ENCODE peak calls at places on chromosomes 16 and 17, in four cellular contexts. C, Z, Q and J are unnamed samples.

GRCh38 chr17:64171041-64171440 is 41.1 kb upstream of the ERN1 start:
- DNase-seq in Q (no peak), Z (no peak), C (no peak), J (no peak)

GRCh38 chr16:10862432-10862831 is 14.6 kb upstream of the CIITA start:
- DNase-seq in Q (peak), Z (peak), C (peak), J (peak)

GRCh38 chr16:50208460-50208931 is 55.4 kb downstream of the TENT4B start:
- DNase-seq in Z (no peak), Q (no peak), C (no peak), J (no peak)

GRCh38 chr17:50074227-50074626 is 18.3 kb downstream of the ITGA3 start:
- DNase-seq in Z (no peak), Q (no peak), C (no peak), J (no peak)

GRCh38 chr16:11624205-11624604 is 37.5 kb upstream of the LITAF start:
- DNase-seq in Q (no peak), Z (no peak), C (no peak), J (no peak)

GRCh38 chr16:26433807-26434206 is 632.9 kb upstream of the C16orf82 start:
- DNase-seq in Q (no peak), Z (no peak), C (no peak), J (no peak)

GRCh38 chr17:67353929-67354557 is 12.3 kb downstream of the PSMD12 start:
- DNase-seq in Z (no peak), Q (no peak), C (no peak), J (no peak)

GRCh38 chr17:2796164-2797140 is at the start of gene RAP1GAP2:
- DNase-seq in Q (peak), C (no peak), Z (peak), J (peak)

GRCh38 chr17:76539631-76540271 is at the start of gene PRCD:
- DNase-seq in C (no peak), Q (no peak), Z (no peak), J (no peak)

GRCh38 chr16:61730997-61731396 is 305.2 kb downstream of the CDH8 start:
- DNase-seq in Q (no peak), C (no peak), Z (no peak), J (no peak)

GRCh38 chr17:17836818-17837379 is at the start of gene SREBF1:
- DNase-seq in Q (peak), C (peak), Z (peak), J (peak)

GRCh38 chr17:80092959-80093358 is 8.4 kb upstream of the GAA start:
- DNase-seq in C (no peak), Z (peak), Q (no peak), J (no peak)

GRCh38 chr17:14688134-14688533 is 387.3 kb downstream of the HS3ST3B1 start:
- DNase-seq in Q (no peak), Z (no peak), C (no peak), J (no peak)

GRCh38 chr17:72953621-72954020 is 138.9 kb downstream of the SLC39A11 start:
- DNase-seq in Q (no peak), Z (no peak), C (no peak), J (no peak)

GRCh38 chr17:28747801-28748750 is 4.3 kb downstream of the TRAF4 start:
- DNase-seq in Z (no peak), Q (no peak), C (no peak), J (no peak)

GRCh38 chr17:28745777-28746473 is 2.1 kb downstream of the TRAF4 start:
- DNase-seq in Z (no peak), Q (no peak), C (peak), J (no peak)

GRCh38 chr17:28748852-28749515 is 5.2 kb downstream of the TRAF4 start:
- DNase-seq in C (no peak), Q (no peak), Z (no peak), J (no peak)

GRCh38 chr17:28746611-28747045 is 2.8 kb downstream of the TRAF4 start:
- DNase-seq in Q (peak), C (peak), Z (no peak), J (no peak)

DNA sequence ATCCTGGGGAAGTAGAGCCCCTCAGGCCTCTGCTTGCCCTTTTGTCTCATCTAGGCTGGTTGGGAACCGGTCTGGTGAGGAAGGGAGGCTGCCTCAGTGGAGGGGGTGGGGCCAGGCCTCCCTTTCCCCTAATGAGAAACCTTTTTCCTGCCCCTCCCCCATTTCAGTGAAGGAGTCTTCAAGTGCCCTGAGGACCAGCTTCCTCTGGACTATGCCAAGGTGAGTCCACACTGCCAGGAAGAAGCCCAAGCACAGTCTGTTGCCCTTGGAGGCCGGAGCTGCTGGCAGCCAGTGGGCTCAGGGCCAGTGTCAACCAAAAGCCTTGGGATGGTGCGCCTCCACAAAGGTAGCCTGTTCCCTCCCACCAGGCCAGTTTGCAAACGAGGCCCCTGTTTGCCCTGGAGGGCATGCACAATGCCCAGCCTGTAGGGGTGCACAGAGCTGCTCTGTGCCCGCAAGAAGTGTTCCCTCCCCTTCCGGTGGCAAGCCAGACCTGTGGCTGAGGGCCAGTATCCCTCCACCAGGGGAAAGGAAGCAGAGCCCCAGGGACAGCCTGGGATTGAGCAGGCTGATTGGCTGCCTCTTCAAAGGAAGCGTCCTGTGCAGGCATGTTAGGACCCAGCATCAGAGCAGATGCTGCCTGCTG is 3.4 kb downstream of the TRAF4 start:
- DNase-seq in Q (no peak), C (peak), Z (no peak), J (no peak)
- TF ChIP-seq POLR2A in Q (no peak), C (no peak), Z (no peak), J (no peak)

GRCh38 chr17:65371702-65372101 is 189.7 kb downstream of the AXIN2 start:
- DNase-seq in C (no peak), Q (no peak), Z (no peak), J (no peak)
- H3K27ac ChIP-seq in C (no peak), Q (no peak), Z (no peak), J (no peak)

GRCh38 chr17:41777579-41778188 is 8.8 kb downstream of the JUP start:
- DNase-seq in Q (peak), C (peak), Z (peak), J (peak)

GRCh38 chr17:41775394-41776226 is 10.9 kb downstream of the JUP start:
- DNase-seq in C (peak), Q (peak), Z (no peak), J (no peak)

GRCh38 chr17:41779954-41780353 is 6.6 kb downstream of the JUP start:
- DNase-seq in C (no peak), Q (no peak), Z (no peak), J (no peak)

GRCh38 chr17:41773731-41774193 is 12.7 kb downstream of the JUP start:
- DNase-seq in Z (peak), C (no peak), Q (no peak), J (no peak)

GRCh38 chr17:41777157-41777578 is 9.3 kb downstream of the JUP start:
- DNase-seq in Z (peak), Q (peak), C (no peak), J (peak)
- TF ChIP-seq CTCF in Z (no peak), Q (peak), C (no peak), J (peak)

GRCh38 chr17:44222112-44222869 is 2.8 kb upstream of the UBTF start:
- DNase-seq in C (peak), Q (peak), Z (peak), J (peak)
- TF ChIP-seq POLR2A in C (peak), Q (peak), Z (peak), J (peak)

DNA sequence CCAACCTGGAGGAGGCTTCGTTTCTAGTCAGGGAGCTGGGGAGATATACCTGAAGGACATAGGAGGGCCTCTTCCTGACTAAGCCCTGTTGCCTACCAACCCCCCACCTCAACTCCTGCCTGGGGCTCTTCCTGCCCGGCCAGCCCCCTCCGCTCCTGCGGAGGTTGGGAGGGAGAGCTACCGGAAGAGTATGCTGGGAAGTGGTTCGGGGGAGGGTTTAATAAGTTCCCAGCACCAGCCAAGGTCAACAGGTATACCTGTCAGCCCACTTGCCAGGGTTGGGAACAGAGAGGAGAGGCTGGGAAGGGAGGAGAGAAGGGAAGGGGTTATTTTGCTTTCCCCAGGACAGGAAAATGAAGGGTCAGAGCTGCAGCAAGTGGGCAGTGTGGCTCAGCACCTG is 4.7 kb downstream of the PPP1R1B start:
- DNase-seq in Z (no peak), Q (no peak), C (no peak), J (no peak)
- H3K27ac ChIP-seq in Z (no peak), Q (no peak), C (no peak), J (no peak)